ENCODE peak calls at places on chromosomes 13 and 19, in six cellular contexts. D, V, L, F, P and R are unnamed samples.

GRCh38 chr13:83221256-83221655 is 661.0 kb downstream of the SLITRK1 start:
- DNase-seq in D (peak; percentile 8), V (no peak), L (no peak), F (no peak), P (no peak), R (no peak)

GRCh38 chr19:28334419-28334818 is 878.5 kb downstream of the UQCRFS1 start:
- DNase-seq in D (no peak), V (no peak), L (no peak), F (no peak), P (no peak), R (no peak)

GRCh38 chr13:74290324-74290773 is 156.1 kb upstream of the KLF12 start:
- DNase-seq in D (peak; percentile 54), V (no peak), L (no peak), F (no peak), P (peak; percentile 54), R (peak; percentile 73)

GRCh38 chr13:42216422-42216735 is 55.6 kb upstream of the AKAP11 start:
- DNase-seq in D (no peak), V (no peak), L (no peak), F (no peak), P (no peak), R (no peak)

GRCh38 chr19:46069841-46070341 is 29.1 kb upstream of the IGFL4 start:
- DNase-seq in D (peak; percentile 69), V (no peak), L (no peak), F (no peak), P (no peak), R (no peak)

GRCh38 chr19:15285896-15286591 is 46.3 kb downstream of the BRD4 start:
- DNase-seq in D (no peak), V (no peak), L (no peak), F (peak; percentile 31), P (no peak), R (no peak)

GRCh38 chr13:48214519-48215121 is 18.4 kb upstream of the ITM2B start:
- DNase-seq in D (no peak), V (no peak), L (no peak), F (no peak), P (no peak), R (no peak)

GRCh38 chr13:101763191-101763590 is 310.7 kb downstream of the ITGBL1 start:
- DNase-seq in D (no peak), V (no peak), L (no peak), F (no peak), P (no peak), R (no peak)

GRCh38 chr13:111858571-111858970 is 208.4 kb upstream of the SOX1 start:
- DNase-seq in D (no peak), V (no peak), L (no peak), F (no peak), P (no peak), R (no peak)

DNA sequence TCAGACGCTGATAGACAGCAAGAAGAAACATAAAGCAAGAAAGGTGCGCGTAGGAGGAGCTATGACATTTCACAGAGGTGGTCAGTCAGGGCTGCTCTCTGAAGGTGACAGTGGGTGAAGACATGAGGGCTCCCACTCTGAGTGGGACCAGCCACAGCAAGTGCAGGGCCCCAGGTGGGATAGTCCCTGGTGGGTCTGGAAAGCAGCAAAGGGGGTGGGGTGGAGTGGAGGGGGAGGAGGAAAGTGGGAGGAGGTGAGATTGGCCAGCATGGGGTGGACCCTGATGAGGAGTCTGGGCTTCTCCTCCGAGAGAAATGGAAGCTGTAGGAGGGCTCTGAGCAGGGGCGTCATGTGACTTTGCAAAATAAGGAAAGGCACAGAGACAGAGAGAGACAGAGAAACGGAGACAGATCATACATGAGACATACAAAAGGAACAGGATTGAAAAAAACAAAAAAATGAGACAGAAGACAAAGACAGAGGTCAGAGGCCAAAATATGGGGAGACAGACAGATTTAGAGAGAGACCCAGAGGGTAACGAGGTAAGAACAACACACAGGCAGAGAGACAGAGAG is 2.7 kb downstream of the MAP4K1 start:
- DNase-seq in D (no peak), V (no peak), L (no peak), F (no peak), P (no peak), R (no peak)
- H3K4me3 ChIP-seq in D (no peak overlapping the region), V (no peak overlapping the region), L (no peak overlapping the region), F (no peak overlapping the region), P (no peak overlapping the region), R (no peak overlapping the region)

GRCh38 chr19:40755248-40755624 is 4.2 kb downstream of the SNRPA start:
- DNase-seq in D (no peak), V (no peak), L (no peak), F (no peak), P (no peak), R (no peak)
- H3K4me1 ChIP-seq in D (peaks cover 30% of the 10 kb centered on the region), V (peaks cover 15% of the 10 kb centered on the region), L (peaks cover 52% of the 10 kb centered on the region), F (no peaks in the 10 kb centered on the region), P (peaks cover 7% of the 10 kb centered on the region), R (no peaks in the 10 kb centered on the region)

GRCh38 chr19:40639638-40639982 is 38.4 kb downstream of the LTBP4 start:
- DNase-seq in D (no peak), V (no peak), L (no peak), F (no peak), P (no peak), R (no peak)

GRCh38 chr19:40642062-40642706 is 41.0 kb downstream of the LTBP4 start:
- DNase-seq in D (no peak), V (no peak), L (no peak), F (no peak), P (no peak), R (no peak)

GRCh38 chr19:40642757-40643325 is 41.7 kb downstream of the LTBP4 start:
- DNase-seq in D (no peak), V (no peak), L (no peak), F (no peak), P (no peak), R (no peak)

GRCh38 chr19:40640744-40641143 is 39.6 kb downstream of the LTBP4 start:
- DNase-seq in D (no peak), V (no peak), L (no peak), F (no peak), P (no peak), R (no peak)

GRCh38 chr19:40641306-40641705 is 40.1 kb downstream of the LTBP4 start:
- DNase-seq in D (no peak), V (no peak), L (peak; percentile 68), F (no peak), P (no peak), R (no peak)
- H3K27ac ChIP-seq in D (peak overlapping the region; percentile 59), V (no peak overlapping the region), L (no peak overlapping the region), F (peak overlapping the region; percentile 85), P (no peak overlapping the region), R (no peak overlapping the region)

GRCh38 chr19:19021115-19021514 is 12.2 kb downstream of the SUGP2 start:
- DNase-seq in D (peak; percentile 50), V (no peak), L (no peak), F (no peak), P (no peak), R (no peak)
- H3K4me3 ChIP-seq in D (no peak overlapping the region), V (no peak overlapping the region), L (no peak overlapping the region), F (no peak overlapping the region), P (no peak overlapping the region), R (no peak overlapping the region)

DNA sequence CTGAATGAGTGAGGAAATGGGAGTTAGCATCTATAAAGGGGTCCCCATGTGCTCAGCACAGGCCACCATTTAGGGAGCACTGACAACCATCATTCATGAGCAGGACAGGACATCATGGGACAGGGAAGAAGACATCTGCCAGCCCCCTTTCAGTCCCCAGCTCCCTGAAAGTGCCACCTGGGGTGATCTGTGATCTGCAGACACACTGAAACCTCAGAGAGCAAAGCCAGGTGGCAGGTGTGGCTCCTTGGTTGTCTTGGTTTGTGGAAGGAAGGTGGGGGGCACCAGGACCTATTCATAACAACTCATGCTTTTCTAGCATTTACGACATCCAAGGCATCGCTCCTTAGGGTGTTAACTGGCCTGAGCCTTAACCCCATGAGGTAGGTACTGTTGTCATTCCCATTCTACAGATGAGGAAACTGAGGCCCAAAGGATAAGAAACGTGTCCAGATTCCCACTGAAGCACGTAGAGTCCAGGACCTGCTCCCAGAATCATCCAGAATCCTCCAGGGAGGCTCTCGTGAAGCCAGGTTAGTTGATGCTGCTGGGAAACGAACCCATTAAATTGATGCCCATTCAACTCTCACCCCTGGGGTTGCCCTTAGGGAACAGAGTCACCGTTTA is 5.8 kb downstream of the KDELR1 start:
- DNase-seq in D (no peak), V (no peak), L (no peak), F (no peak), P (no peak), R (no peak)
- H3K4me1 ChIP-seq in D (no peaks in the 10 kb centered on the region), V (no peaks in the 10 kb centered on the region), L (peaks cover 10% of the 10 kb centered on the region), F (no peaks in the 10 kb centered on the region), P (no peaks in the 10 kb centered on the region), R (no peaks in the 10 kb centered on the region)

GRCh38 chr19:51001495-51001894 is at the start of gene KLK8:
- DNase-seq in D (no peak), V (no peak), L (no peak), F (no peak), P (no peak), R (peak; percentile 80)
- H3K27ac ChIP-seq in D (no peak within 1 kb of the TSS), V (no peak within 1 kb of the TSS), L (no peak within 1 kb of the TSS), F (no peak within 1 kb of the TSS), P (no peak within 1 kb of the TSS), R (no peak within 1 kb of the TSS)

GRCh38 chr19:33375760-33376159 is 2.3 kb downstream of the CEBPG start:
- DNase-seq in D (no peak), V (no peak), L (no peak), F (no peak), P (no peak), R (no peak)
- H3K4me3 ChIP-seq in D (no peak overlapping the region), V (peak overlapping the region; percentile 87), L (no peak overlapping the region), F (no peak overlapping the region), P (peak overlapping the region; percentile 0), R (peak overlapping the region; percentile 100)